ENCODE peak calls at places on chromosomes 6 and 20, in nine cellular contexts. Z, A, E, D, X, Y, R, J and W are unnamed samples.

GRCh38 chr20:5001174-5002076 is at the start of gene SLC23A2:
- DNase-seq in Z (peak), A (peak), E (peak), D (no peak), X (no peak), Y (no peak), R (peak), J (peak), W (no peak)

GRCh38 chr6:140789466-140789865 is 1343.3 kb upstream of the GJE1 start:
- DNase-seq in Z (no peak), A (no peak), E (no peak), D (no peak), X (no peak), Y (peak), R (no peak), J (no peak), W (no peak)

GRCh38 chr6:107490568-107491058 is 696 bp downstream of the SOBP start:
- DNase-seq in Z (no peak), A (no peak), E (no peak), D (no peak), X (no peak), Y (no peak), R (no peak), J (no peak), W (no peak)

GRCh38 chr20:58361549-58361948 is 27.5 kb upstream of the VAPB start:
- DNase-seq in Z (no peak), A (no peak), E (no peak), D (no peak), X (no peak), Y (peak), R (no peak), J (no peak), W (peak)

GRCh38 chr20:10532351-10532750 is 97.2 kb downstream of the SLX4IP start:
- DNase-seq in Z (no peak), A (no peak), E (no peak), D (no peak), X (no peak), Y (no peak), R (no peak), J (no peak), W (no peak)

GRCh38 chr6:73134588-73134987 is 90.7 kb downstream of the KHDC1L start:
- DNase-seq in Z (peak), A (no peak), E (peak), D (no peak), X (no peak), Y (peak), R (peak), J (no peak), W (no peak)

GRCh38 chr6:140858381-140858971 is 1274.2 kb upstream of the GJE1 start:
- DNase-seq in Z (no peak), A (no peak), E (no peak), D (peak), X (no peak), Y (no peak), R (no peak), J (no peak), W (no peak)

GRCh38 chr6:113881473-113881980 is 24.4 kb downstream of the MARCKS start:
- DNase-seq in Z (no peak), A (no peak), E (no peak), D (no peak), X (no peak), Y (no peak), R (no peak), J (no peak), W (no peak)

GRCh38 chr20:43939762-43940121 is 25.1 kb downstream of the TOX2 start:
- DNase-seq in Z (no peak), A (no peak), E (no peak), D (no peak), X (no peak), Y (no peak), R (no peak), J (no peak), W (no peak)

GRCh38 chr6:16316741-16317251 is 78.4 kb downstream of the GMPR start:
- DNase-seq in Z (peak), A (no peak), E (peak), D (no peak), X (no peak), Y (peak), R (peak), J (no peak), W (no peak)

GRCh38 chr6:128390168-128390567 is 130.2 kb downstream of the PTPRK start:
- DNase-seq in Z (no peak), A (no peak), E (no peak), D (no peak), X (no peak), Y (no peak), R (no peak), J (no peak), W (no peak)

GRCh38 chr6:150211700-150212615 is 69.1 kb downstream of the PPP1R14C start:
- DNase-seq in Z (no peak), A (no peak), E (no peak), D (no peak), X (no peak), Y (no peak), R (no peak), J (no peak), W (no peak)

GRCh38 chr20:49633643-49634042 is 65.7 kb upstream of the PTGIS start:
- DNase-seq in Z (no peak), A (no peak), E (no peak), D (no peak), X (no peak), Y (no peak), R (no peak), J (no peak), W (no peak)

GRCh38 chr6:46969206-46969605 is 47.5 kb upstream of the ADGRF5 start:
- DNase-seq in Z (no peak), A (no peak), E (no peak), D (no peak), X (no peak), Y (no peak), R (no peak), J (no peak), W (no peak)

GRCh38 chr6:106324726-106325335 is 729 bp downstream of the ATG5 start:
- DNase-seq in Z (no peak), A (no peak), E (no peak), D (no peak), X (no peak), Y (peak), R (no peak), J (no peak), W (no peak)

GRCh38 chr20:59643616-59644061 is 39.3 kb downstream of the PHACTR3 start:
- DNase-seq in Z (no peak), A (no peak), E (no peak), D (no peak), X (no peak), Y (no peak), R (no peak), J (peak), W (no peak)

GRCh38 chr6:153146413-153146812 is 15.3 kb upstream of the RGS17 start:
- DNase-seq in Z (no peak), A (no peak), E (no peak), D (no peak), X (no peak), Y (no peak), R (no peak), J (no peak), W (no peak)

GRCh38 chr6:99330159-99330558 is 19.3 kb downstream of the FAXC start:
- DNase-seq in Z (peak), A (peak), E (peak), D (no peak), X (peak), Y (peak), R (peak), J (peak), W (peak)

GRCh38 chr6:144314562-144314961 is 29.4 kb downstream of the UTRN start:
- DNase-seq in Z (no peak), A (no peak), E (no peak), D (no peak), X (no peak), Y (no peak), R (no peak), J (no peak), W (no peak)

GRCh38 chr20:62236674-62236996 is 1.7 kb upstream of the OSBPL2 start:
- DNase-seq in Z (no peak), A (no peak), E (no peak), D (no peak), X (no peak), Y (no peak), R (no peak), J (no peak), W (no peak)

GRCh38 chr6:120363429-120363828 is 970.9 kb downstream of the TBC1D32 start:
- DNase-seq in Z (no peak), A (no peak), E (no peak), D (no peak), X (no peak), Y (no peak), R (no peak), J (no peak), W (no peak)

GRCh38 chr6:131636880-131637792 is at the start of gene ENPP3:
- DNase-seq in Z (no peak), A (no peak), E (no peak), D (no peak), X (no peak), Y (peak), R (no peak), J (no peak), W (no peak)

GRCh38 chr20:38831049-38831691 is 25.7 kb downstream of the PPP1R16B start:
- DNase-seq in Z (no peak), A (no peak), E (no peak), D (no peak), X (no peak), Y (no peak), R (no peak), J (no peak), W (no peak)

GRCh38 chr20:62617711-62618483 is 24.4 kb upstream of the SLCO4A1 start:
- DNase-seq in Z (no peak), A (no peak), E (no peak), D (no peak), X (no peak), Y (no peak), R (peak), J (peak), W (no peak)

GRCh38 chr6:10316327-10316726 is 98.5 kb downstream of the TFAP2A start:
- DNase-seq in Z (peak), A (no peak), E (no peak), D (peak), X (peak), Y (peak), R (no peak), J (no peak), W (peak)

GRCh38 chr6:109237082-109237985 is 142.0 kb downstream of the CEP57L1 start:
- DNase-seq in Z (no peak), A (no peak), E (no peak), D (no peak), X (no peak), Y (no peak), R (peak), J (no peak), W (no peak)

GRCh38 chr6:98641929-98642328 is 192.4 kb upstream of the POU3F2 start:
- DNase-seq in Z (no peak), A (no peak), E (no peak), D (no peak), X (no peak), Y (no peak), R (no peak), J (no peak), W (peak)

GRCh38 chr6:117487831-117488230 is 5.4 kb downstream of the DCBLD1 start:
- DNase-seq in Z (no peak), A (no peak), E (no peak), D (no peak), X (no peak), Y (peak), R (no peak), J (no peak), W (no peak)

GRCh38 chr20:50913976-50914375 is 17.3 kb downstream of the ADNP start:
- DNase-seq in Z (no peak), A (no peak), E (no peak), D (no peak), X (peak), Y (peak), R (peak), J (no peak), W (no peak)

GRCh38 chr6:13396241-13396792 is 68.0 kb upstream of the TBC1D7 start:
- DNase-seq in Z (no peak), A (no peak), E (peak), D (no peak), X (no peak), Y (no peak), R (no peak), J (no peak), W (no peak)

GRCh38 chr6:701696-702479 is 8.9 kb upstream of the EXOC2 start:
- DNase-seq in Z (no peak), A (no peak), E (no peak), D (no peak), X (no peak), Y (no peak), R (no peak), J (no peak), W (no peak)

GRCh38 chr6:168440520-168441433 is at the start of gene SMOC2:
- DNase-seq in Z (no peak), A (no peak), E (no peak), D (no peak), X (no peak), Y (no peak), R (no peak), J (no peak), W (no peak)

GRCh38 chr20:46293084-46293483 is 15.2 kb downstream of the CDH22 start:
- DNase-seq in Z (peak), A (no peak), E (no peak), D (no peak), X (no peak), Y (peak), R (no peak), J (no peak), W (peak)

GRCh38 chr6:98905759-98906158 is 42.0 kb downstream of the FBXL4 start:
- DNase-seq in Z (no peak), A (no peak), E (no peak), D (no peak), X (no peak), Y (no peak), R (no peak), J (no peak), W (no peak)

GRCh38 chr6:52509281-52510212 is 67.3 kb downstream of the TRAM2 start:
- DNase-seq in Z (no peak), A (no peak), E (no peak), D (no peak), X (no peak), Y (no peak), R (no peak), J (no peak), W (no peak)

GRCh38 chr20:60024801-60025200 is 66.6 kb downstream of the CDH26 start:
- DNase-seq in Z (no peak), A (no peak), E (no peak), D (no peak), X (no peak), Y (no peak), R (no peak), J (no peak), W (no peak)

GRCh38 chr20:55538261-55538908 is 466.9 kb downstream of the CBLN4 start:
- DNase-seq in Z (no peak), A (no peak), E (no peak), D (no peak), X (no peak), Y (no peak), R (no peak), J (no peak), W (no peak)